ENCODE peak calls at places on chromosomes 16 and 17, in nine cellular contexts. Z, U, C, S, I, Q, M, D and A are unnamed samples.

GRCh38 chr16:55605756-55606155 is 39.3 kb downstream of the CAPNS2 start:
- DNase-seq in I (no peak), Z (no peak), M (no peak), C (peak), S (no peak), U (no peak), D (no peak), Q (no peak), A (no peak)

GRCh38 chr17:14756469-14756868 is 455.6 kb downstream of the HS3ST3B1 start:
- DNase-seq in I (no peak), Z (no peak), Q (no peak), C (no peak), M (no peak), U (no peak), D (no peak), S (peak), A (peak)

GRCh38 chr16:64983983-64984382 is 137.9 kb downstream of the CDH11 start:
- DNase-seq in Q (peak), M (no peak), C (peak), Z (no peak), U (peak), D (no peak), I (no peak), S (peak), A (no peak)

GRCh38 chr17:58312021-58312630 is 16.5 kb downstream of the TSPOAP1 start:
- DNase-seq in I (no peak), M (no peak), D (no peak), S (no peak), Q (no peak), U (no peak), C (no peak), Z (peak), A (no peak)

GRCh38 chr17:55702150-55702549 is 20.5 kb downstream of the TMEM100 start:
- DNase-seq in D (no peak), Z (no peak), C (no peak), U (no peak), Q (no peak), I (no peak), M (no peak), S (no peak), A (no peak)

GRCh38 chr17:75814900-75815373 is 29.3 kb downstream of the UNC13D start:
- DNase-seq in Z (no peak), D (no peak), M (no peak), U (peak), I (no peak), S (peak), Q (no peak), C (no peak), A (no peak)

GRCh38 chr16:54651851-54652770 is 278.6 kb upstream of the IRX5 start:
- DNase-seq in C (peak), U (no peak), I (no peak), Z (no peak), D (no peak), Q (no peak), S (peak), M (no peak), A (no peak)

GRCh38 chr16:80512460-80512859 is 28.3 kb upstream of the DYNLRB2 start:
- DNase-seq in M (no peak), Q (no peak), S (no peak), C (no peak), U (no peak), Z (no peak), I (no peak), D (no peak), A (no peak)

GRCh38 chr17:39196191-39196819 is 1.2 kb downstream of the CACNB1 start:
- DNase-seq in M (no peak), D (no peak), I (no peak), C (no peak), Q (no peak), Z (no peak), S (no peak), U (no peak), A (no peak)

GRCh38 chr17:62625184-62625869 is 2.1 kb upstream of the MRC2 start:
- DNase-seq in U (no peak), D (no peak), C (no peak), I (no peak), S (no peak), Z (no peak), Q (no peak), M (no peak), A (no peak)

GRCh38 chr16:56855201-56855600 is 9.8 kb upstream of the SLC12A3 start:
- DNase-seq in S (no peak), Z (no peak), D (no peak), U (no peak), Q (no peak), C (no peak), M (no peak), I (no peak), A (no peak)

GRCh38 chr17:74779948-74780400 is 3.8 kb upstream of the NAT9 start:
- DNase-seq in U (no peak), C (no peak), I (peak), D (no peak), Z (no peak), Q (no peak), S (no peak), M (no peak), A (no peak)

GRCh38 chr17:80126449-80126715 is 20.5 kb downstream of the EIF4A3 start:
- DNase-seq in M (no peak), C (no peak), U (no peak), I (no peak), D (no peak), Q (no peak), S (no peak), Z (no peak), A (no peak)

GRCh38 chr17:55273579-55274370 is 9.0 kb downstream of the HLF start:
- DNase-seq in U (peak), D (no peak), I (no peak), Q (no peak), Z (no peak), C (peak), M (no peak), S (peak), A (no peak)

GRCh38 chr16:12879812-12880211 is 21.6 kb upstream of the SHISA9 start:
- DNase-seq in S (no peak), I (no peak), Z (no peak), M (no peak), U (no peak), C (no peak), D (no peak), Q (no peak), A (no peak)

GRCh38 chr17:4782652-4783051 is 3.5 kb downstream of the VMO1 start:
- DNase-seq in S (no peak), U (no peak), C (no peak), Z (no peak), Q (no peak), I (no peak), M (no peak), D (no peak), A (no peak)

GRCh38 chr16:19188406-19188805 is 20.4 kb downstream of the SYT17 start:
- DNase-seq in I (no peak), D (no peak), C (no peak), Q (no peak), U (no peak), Z (no peak), S (no peak), M (no peak), A (no peak)

GRCh38 chr17:3557768-3558583 is at the start of gene TRPV3:
- DNase-seq in C (no peak), I (peak), D (peak), M (peak), Q (no peak), U (no peak), Z (no peak), S (peak), A (no peak)

GRCh38 chr17:12089809-12090384 is 69.2 kb downstream of the MAP2K4 start:
- DNase-seq in M (no peak), U (peak), C (peak), S (peak), Z (no peak), I (no peak), D (no peak), Q (peak), A (no peak)

GRCh38 chr17:64400644-64401043 is 10.0 kb upstream of the PECAM1 start:
- DNase-seq in D (no peak), I (no peak), U (no peak), M (no peak), S (no peak), Z (no peak), C (no peak), Q (no peak), A (no peak)